ENCODE peak calls at places on chromosomes 2 and 18, in eight cellular contexts. W is A549, B is fibroblast of lung, O is tibial nerve, G is fibroblast of pulmonary artery, K is Peyer's patch, X is transverse colon, I is upper lobe of left lung. M is an unnamed sample.
A peak's percentile ranks its signal among the peaks of the same experiment; 100 is the strongest.

GRCh38 chr2:220243571-220243970 is 616.1 kb downstream of the SLC4A3 start:
- DNase-seq in I (no peak), X (no peak), W (no peak), K (no peak), B (no peak), G (peak; percentile 31), O (no peak), M (no peak)

GRCh38 chr2:158182681-158183350 is 81.1 kb downstream of the UPP2 start:
- DNase-seq in I (no peak), G (no peak), W (no peak), K (no peak), O (no peak), X (no peak), B (no peak), M (no peak)

GRCh38 chr2:27446057-27446456 is 3.9 kb downstream of the KRTCAP3 start:
- DNase-seq in B (no peak), X (peak; percentile 86), I (peak; percentile 90), G (no peak), O (no peak), K (no peak), W (no peak), M (no peak)

GRCh38 chr18:25136416-25137132 is 215.4 kb downstream of the ZNF521 start:
- DNase-seq in W (no peak), I (no peak), B (no peak), X (no peak), K (no peak), O (no peak), G (no peak), M (no peak)

GRCh38 chr2:228747478-228747877 is 523.6 kb downstream of the PID1 start:
- DNase-seq in W (no peak), G (no peak), B (no peak), I (peak; percentile 29), X (no peak), K (no peak), O (no peak), M (no peak)

GRCh38 chr2:70514612-70515055 is 39.0 kb downstream of the TGFA start:
- DNase-seq in G (no peak), B (no peak), W (no peak), K (no peak), X (peak; percentile 95), O (no peak), I (peak; percentile 82), M (no peak)

GRCh38 chr2:201007584-201007998 is 44.1 kb upstream of the ORC2 start:
- DNase-seq in I (no peak), G (no peak), X (peak; percentile 44), W (no peak), O (no peak), K (no peak), B (no peak), M (no peak)

GRCh38 chr2:37833420-37833819 is 91.7 kb upstream of the RMDN2 start:
- DNase-seq in K (no peak), G (no peak), W (no peak), I (no peak), B (no peak), X (no peak), O (no peak), M (no peak)

GRCh38 chr18:44957025-44957424 is 276.3 kb downstream of the SETBP1 start:
- DNase-seq in G (no peak), K (no peak), O (no peak), W (no peak), I (no peak), B (no peak), X (no peak), M (no peak)

GRCh38 chr2:189783451-189783926 is 650 bp downstream of the ORMDL1 start:
- DNase-seq in W (no peak), O (no peak), B (peak; percentile 56), X (no peak), G (peak; percentile 50), I (no peak), K (no peak), M (no peak)

GRCh38 chr2:240512109-240512485 is 45.7 kb downstream of the ANKMY1 start:
- DNase-seq in G (no peak), B (no peak), K (no peak), O (no peak), W (no peak), X (no peak), I (peak; percentile 2), M (no peak)

GRCh38 chr18:6484659-6485058 is 69.9 kb upstream of the L3MBTL4 start:
- DNase-seq in O (no peak), G (no peak), X (no peak), B (no peak), W (no peak), I (no peak), K (no peak), M (no peak)

GRCh38 chr2:226891780-226892590 is 56.1 kb downstream of the RHBDD1 start:
- DNase-seq in K (no peak), W (no peak), O (no peak), B (peak; percentile 94), G (peak; percentile 61), I (no peak), X (no peak), M (peak; percentile 90)

GRCh38 chr2:106982350-106982749 is 96.4 kb upstream of the ST6GAL2 start:
- DNase-seq in O (no peak), G (peak; percentile 49), B (peak; percentile 65), I (no peak), W (peak; percentile 27), X (no peak), K (no peak), M (no peak)

GRCh38 chr2:144711546-144712276 is 191.8 kb upstream of the ZEB2 start:
- DNase-seq in K (no peak), B (no peak), X (no peak), O (no peak), W (no peak), G (no peak), I (no peak), M (no peak)

GRCh38 chr18:30248061-30248460 is 794.5 kb downstream of the DSC3 start:
- DNase-seq in W (no peak), K (no peak), B (no peak), I (no peak), X (no peak), O (no peak), G (no peak), M (no peak)

GRCh38 chr18:9081940-9082339 is 20.6 kb upstream of the NDUFV2 start:
- DNase-seq in I (no peak), K (no peak), O (no peak), W (no peak), B (no peak), X (no peak), G (no peak), M (no peak)

GRCh38 chr18:49725809-49726514 is 87.4 kb downstream of the ACAA2 start:
- DNase-seq in W (peak; percentile 72), I (no peak), O (peak; percentile 55), B (peak; percentile 99), X (peak; percentile 30), G (peak; percentile 100), K (peak; percentile 17), M (peak; percentile 86)

GRCh38 chr2:215548714-215549113 is 112.8 kb upstream of the FN1 start:
- DNase-seq in O (no peak), I (no peak), K (no peak), B (peak; percentile 65), W (no peak), G (peak; percentile 79), X (no peak), M (no peak)

GRCh38 chr2:72920317-72921087 is 3.2 kb downstream of the EMX1 start:
- DNase-seq in K (peak; percentile 14), G (peak; percentile 33), X (no peak), W (no peak), I (peak; percentile 17), O (no peak), B (peak; percentile 33), M (no peak)
- H3K4me3 ChIP-seq in K (peak overlapping the region; percentile 31), G (no peak overlapping the region), X (no peak overlapping the region), W (peak overlapping the region; percentile 15), I (peak overlapping the region; percentile 14), O (no peak overlapping the region), B (peak overlapping the region; percentile 17), M (no peak overlapping the region)

GRCh38 chr18:43420950-43421349 is 143.7 kb upstream of the SYT4 start:
- DNase-seq in W (no peak), K (no peak), G (no peak), I (no peak), B (no peak), X (no peak), O (no peak), M (no peak)

GRCh38 chr18:43420091-43420490 is 142.8 kb upstream of the SYT4 start:
- DNase-seq in O (no peak), X (no peak), B (no peak), W (no peak), G (no peak), I (no peak), K (no peak), M (no peak)

GRCh38 chr18:43422483-43422882 is 145.2 kb upstream of the SYT4 start:
- DNase-seq in G (no peak), I (no peak), O (no peak), K (no peak), W (peak; percentile 0), X (no peak), B (peak; percentile 10), M (no peak)
- TF ChIP-seq CTCF in G (no peak), I (no peak), O (no peak), K (no peak), W (no peak), X (no peak), B (no peak), M (no peak)

DNA sequence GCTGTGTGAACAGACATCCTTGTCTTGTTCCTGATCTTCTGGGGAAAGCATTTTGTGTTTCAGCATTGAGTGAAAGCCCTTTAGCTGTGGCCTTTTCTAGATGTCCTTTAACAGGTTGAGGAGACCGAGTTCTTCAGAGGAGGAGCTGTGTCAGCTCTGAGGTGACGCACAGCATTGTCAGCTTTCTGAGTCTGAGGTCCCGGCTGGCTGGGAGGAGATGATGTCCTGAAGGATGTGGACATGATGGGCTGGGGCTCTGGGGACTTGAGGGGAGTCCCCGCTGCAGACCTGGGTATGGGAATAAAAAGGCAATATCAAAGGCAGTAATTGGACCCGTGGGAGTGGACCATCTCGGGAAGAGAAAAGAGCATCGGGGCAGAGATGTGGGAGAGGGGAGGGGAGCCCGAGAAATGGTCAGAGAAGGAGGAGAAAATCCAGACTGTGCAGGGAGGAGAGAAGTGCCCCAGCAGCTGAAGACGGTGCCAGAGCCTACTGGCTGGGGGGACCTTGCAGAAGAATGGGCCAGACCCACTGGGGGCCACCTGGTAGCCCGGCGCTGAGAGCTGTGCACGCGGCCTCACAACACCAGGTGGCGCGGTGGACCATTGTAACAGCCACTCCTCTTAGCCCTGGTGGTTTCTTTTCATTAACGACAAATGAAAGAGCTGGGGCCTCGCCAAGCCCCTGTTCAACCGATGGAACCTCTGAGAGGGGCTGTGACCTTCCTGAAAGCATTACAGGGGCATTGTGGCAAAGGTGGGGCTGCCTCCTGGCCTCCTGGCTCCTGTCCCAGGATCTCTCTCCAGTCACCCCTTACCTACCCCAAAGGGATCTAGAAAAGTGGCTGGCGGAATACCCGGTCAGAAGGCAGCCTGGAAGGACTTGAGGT is 61.6 kb downstream of the ST3GAL5 start:
- DNase-seq in O (peak; percentile 67), K (peak; percentile 87), I (peak; percentile 77), G (peak; percentile 62), W (peak; percentile 72), B (peak; percentile 52), X (peak; percentile 79), M (no peak)
- H3K4me3 ChIP-seq in O (peak overlapping the region; percentile 20), K (peak overlapping the region; percentile 7), I (peak overlapping the region; percentile 28), G (no peak overlapping the region), W (peak overlapping the region; percentile 21), B (peak overlapping the region; percentile 23), X (no peak overlapping the region), M (peak overlapping the region; percentile 3)

GRCh38 chr2:84278386-84278785 is 180.7 kb downstream of the SUCLG1 start:
- DNase-seq in G (no peak), K (no peak), W (no peak), O (no peak), I (no peak), B (no peak), X (no peak), M (no peak)
- TF ChIP-seq CTCF in G (no peak), K (no peak), W (no peak), O (no peak), I (no peak), B (no peak), X (no peak), M (no peak)

M was measured in AG09309.